ENCODE peak calls at places on chromosomes 16 and 17, in six cellular contexts. C is HCT116, P is HepG2, F is transverse colon, Q is stomach, E is vagina. K is an unnamed sample.

GRCh38 chr17:72158895-72159885 is 38.4 kb downstream of the SOX9 start:
- DNase-seq in C (no peak), P (peak; percentile 23), F (no peak), Q (no peak), E (no peak), K (no peak)

GRCh38 chr17:67528751-67529436 is 151.8 kb downstream of the PITPNC1 start:
- DNase-seq in C (peak; percentile 84), P (peak; percentile 92), F (peak; percentile 71), Q (peak; percentile 80), E (peak; percentile 25), K (peak; percentile 61)

GRCh38 chr17:10600551-10600950 is 51.1 kb upstream of the MYH2 start:
- DNase-seq in C (no peak), P (no peak), F (no peak), Q (no peak), E (no peak), K (no peak)

GRCh38 chr16:85750021-85750826 is 672 bp downstream of the C16orf74 start:
- DNase-seq in C (no peak), P (no peak), F (peak; percentile 66), Q (peak; percentile 36), E (no peak), K (no peak)

GRCh38 chr17:76537288-76537577 is 276 bp downstream of the CYGB start:
- DNase-seq in C (no peak), P (no peak), F (no peak), Q (peak; percentile 52), E (no peak), K (no peak)

GRCh38 chr17:76444518-76445311 is 8.2 kb downstream of the UBE2O start:
- DNase-seq in C (no peak), P (no peak), F (no peak), Q (no peak), E (no peak), K (no peak)

GRCh38 chr16:16083421-16084156 is 134.2 kb downstream of the ABCC1 start:
- DNase-seq in C (peak; percentile 18), P (peak; percentile 61), F (no peak), Q (no peak), E (no peak), K (no peak)

GRCh38 chr16:12497558-12497957 is 306.1 kb downstream of the CPPED1 start:
- DNase-seq in C (no peak), P (no peak), F (no peak), Q (no peak), E (no peak), K (no peak)

GRCh38 chr16:66932076-66932475 is 2.1 kb downstream of the CIAO2B start:
- DNase-seq in C (no peak), P (no peak), F (no peak), Q (peak; percentile 28), E (no peak), K (no peak)

GRCh38 chr16:66935319-66936011 is at the start of gene CES2:
- DNase-seq in C (no peak), P (peak; percentile 84), F (peak; percentile 93), Q (peak; percentile 86), E (no peak), K (peak; percentile 75)

GRCh38 chr16:66936462-66936861 is 1.1 kb downstream of the CES2 start:
- DNase-seq in C (no peak), P (no peak), F (peak; percentile 51), Q (peak; percentile 37), E (no peak), K (no peak)

GRCh38 chr16:66933776-66934137 is 445 bp downstream of the CIAO2B start:
- DNase-seq in C (no peak), P (no peak), F (no peak), Q (no peak), E (no peak), K (no peak)

GRCh38 chr16:66934138-66934838 is at the start of gene CIAO2B:
- DNase-seq in C (peak; percentile 66), P (peak; percentile 77), F (peak; percentile 93), Q (peak; percentile 92), E (no peak), K (peak; percentile 80)
- TF ChIP-seq POLR2AphosphoS5 in C (peak; percentile 87), P (peak; percentile 88), F (peak; percentile 98), Q (peak; percentile 100), E (peak; percentile 93), K (peak; percentile 97)

GRCh38 chr17:28612936-28613872 is 781 bp downstream of the RSKR start:
- DNase-seq in C (no peak), P (peak; percentile 52), F (peak; percentile 21), Q (peak; percentile 33), E (no peak), K (no peak)
- TF ChIP-seq POLR2A in C (no peak), P (no peak), F (no peak), Q (no peak), E (no peak), K (no peak)

GRCh38 chr17:28950017-28950751 is 1.1 kb downstream of the PHF12 start:
- DNase-seq in C (no peak), P (peak; percentile 25), F (peak; percentile 61), Q (peak; percentile 39), E (peak; percentile 96), K (peak; percentile 66)
- TF ChIP-seq POLR2AphosphoS5 in C (no peak), P (no peak), F (no peak), Q (peak; percentile 1), E (no peak), K (no peak)

DNA sequence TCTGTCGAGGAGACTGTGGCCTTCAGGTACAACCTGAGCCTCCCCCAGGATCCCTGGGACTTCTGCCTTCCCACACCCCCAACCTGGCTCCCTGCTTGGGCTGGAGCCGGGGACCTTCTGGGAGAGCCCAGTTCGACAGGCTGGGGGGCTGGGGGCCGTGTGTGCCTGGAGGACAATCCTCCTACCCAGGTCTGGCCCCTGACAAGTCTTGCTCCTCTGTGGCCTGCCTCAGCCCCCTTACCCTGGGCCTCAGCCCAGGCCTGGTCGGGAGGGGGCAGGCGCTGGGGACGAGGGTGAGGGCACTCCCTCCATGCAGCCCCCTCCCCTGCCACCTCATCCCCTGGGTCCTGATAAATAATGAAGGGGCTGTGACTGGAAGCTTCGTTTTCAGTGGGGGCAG is 5.2 kb upstream of the BAHCC1 start:
- DNase-seq in C (no peak), P (no peak), F (no peak), Q (no peak), E (no peak), K (no peak)
- TF ChIP-seq POLR2A in C (no peak), P (no peak), F (no peak), Q (no peak), E (no peak), K (no peak)

DNA sequence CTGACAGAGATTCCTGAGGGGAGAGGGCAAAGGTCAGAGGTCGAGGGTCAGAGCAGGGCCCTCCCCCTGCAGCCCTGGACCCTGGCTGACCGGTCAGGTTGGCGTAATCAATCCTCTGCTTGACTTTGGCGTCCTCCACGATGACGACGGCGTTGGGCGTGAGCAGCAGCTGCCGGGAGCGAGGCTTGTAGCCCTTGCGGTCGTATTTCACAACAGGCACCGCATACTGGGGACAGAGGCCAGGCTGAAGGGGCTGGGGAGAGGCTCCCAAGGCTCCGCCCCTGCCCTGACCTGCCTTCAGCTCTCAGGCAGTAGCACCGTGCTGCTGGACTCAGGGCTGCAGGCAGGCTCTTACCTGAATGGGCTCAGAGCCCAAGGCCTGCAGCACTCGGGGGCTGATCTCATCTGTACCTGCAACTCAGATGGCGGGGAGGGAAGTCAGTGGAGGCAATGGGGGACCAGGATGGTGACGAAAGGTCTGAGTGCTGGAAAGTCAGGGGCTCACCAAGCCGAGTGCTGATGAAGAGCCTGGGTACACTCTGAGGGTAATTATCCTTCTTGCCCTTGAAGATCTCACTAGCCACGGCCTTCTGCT is 12.0 kb upstream of the CRK start:
- DNase-seq in C (no peak), P (peak; percentile 92), F (no peak), Q (no peak), E (peak; percentile 94), K (no peak)
- TF ChIP-seq POLR2AphosphoS5 in C (no peak), P (no peak), F (no peak), Q (no peak), E (no peak), K (peak; percentile 60)

GRCh38 chr16:67183627-67184452 is at the start of gene MATCAP1:
- DNase-seq in C (peak; percentile 96), P (peak; percentile 99), F (peak; percentile 95), Q (peak; percentile 94), E (no peak), K (peak; percentile 97)
- TF ChIP-seq POLR2A in C (no peak), P (peak; percentile 67), F (peak; percentile 77), Q (no peak), E (no peak), K (peak; percentile 12)

GRCh38 chr17:19263621-19264010 is 26.4 kb downstream of the EPN2 start:
- DNase-seq in C (no peak), P (no peak), F (no peak), Q (no peak), E (no peak), K (no peak)

GRCh38 chr17:19264681-19265080 is 27.5 kb downstream of the EPN2 start:
- DNase-seq in C (no peak), P (no peak), F (no peak), Q (no peak), E (no peak), K (no peak)

GRCh38 chr17:19260958-19261357 is 23.8 kb downstream of the EPN2 start:
- DNase-seq in C (peak; percentile 10), P (no peak), F (no peak), Q (no peak), E (no peak), K (no peak)

GRCh38 chr17:19264277-19264676 is 27.1 kb downstream of the EPN2 start:
- DNase-seq in C (no peak), P (no peak), F (no peak), Q (no peak), E (no peak), K (no peak)

DNA sequence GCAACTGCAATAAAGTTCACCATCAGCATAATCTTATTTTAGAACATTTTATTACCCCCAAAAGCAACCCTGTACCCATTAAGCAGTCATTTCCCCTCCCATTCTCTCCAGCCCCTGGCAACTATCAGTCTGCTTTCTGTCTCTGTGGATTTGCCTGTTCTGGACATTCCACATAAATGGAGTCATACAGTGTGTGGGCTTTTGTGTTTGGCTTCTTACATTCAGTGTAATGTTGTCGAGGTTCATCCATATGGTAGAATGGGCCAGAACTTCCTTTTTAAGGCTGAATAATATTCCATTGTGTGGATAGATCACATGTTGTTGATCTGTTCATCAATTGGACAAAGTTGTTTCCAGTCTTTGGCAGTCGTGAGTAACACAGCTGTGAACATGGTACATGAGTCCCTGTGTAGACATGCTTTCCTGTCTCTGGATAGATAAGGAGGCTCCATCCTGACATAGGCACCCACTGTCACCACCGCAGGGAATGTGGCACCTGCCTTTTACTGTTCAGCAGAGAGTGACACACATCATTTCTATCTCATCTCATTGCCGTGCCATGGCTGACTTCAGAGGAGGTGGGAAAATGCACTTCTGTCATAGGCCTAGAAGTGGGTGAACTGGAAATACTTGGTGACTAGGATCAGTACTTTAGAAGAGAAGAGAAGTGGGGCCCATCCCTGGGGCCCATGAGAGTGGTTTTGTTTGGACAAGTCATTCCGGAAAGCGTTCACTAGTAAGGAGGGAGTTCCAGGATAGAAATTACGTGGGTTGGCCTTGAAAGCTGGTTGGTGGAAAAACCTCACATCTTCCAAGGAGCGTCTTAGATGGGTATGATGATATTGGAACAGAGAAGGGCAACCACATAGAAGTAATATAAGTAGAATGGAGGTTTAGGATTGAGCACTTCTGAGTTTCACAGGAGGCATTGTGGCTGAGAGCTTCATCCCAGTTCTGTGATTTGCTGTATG is 25.8 kb downstream of the EPN2 start:
- DNase-seq in C (no peak), P (no peak), F (no peak), Q (no peak), E (no peak), K (no peak)
- TF ChIP-seq POLR2AphosphoS5 in C (no peak), P (no peak), F (no peak), Q (no peak), E (no peak), K (no peak)

K was measured in breast epithelium.